ENCODE peak calls at places on chromosome 18, in six cellular contexts. One of them, this sample, is unnamed.

GRCh38 chr18:74623047-74623816 is 25.6 kb downstream of the ZNF407 start:
- DNase-seq in breast epithelium: no peak
- DNase-seq in activated naive CD4-positive, alpha-beta T cell: no peak
- DNase-seq in foreskin fibroblast: peak; percentile 67
- DNase-seq in stimulated activated CD8-positive, alpha-beta memory T cell treated with anti-CD3 and anti-CD28 coated beads, Interleukin-15, amount 100 ng/mL, for 24 hours: no peak
- DNase-seq in AG08396: no peak
- DNase-seq in this sample: no peak

GRCh38 chr18:57837917-57838548 is 34.9 kb upstream of the ATP8B1 start:
- DNase-seq in foreskin fibroblast: no peak
- DNase-seq in activated naive CD4-positive, alpha-beta T cell: no peak
- DNase-seq in AG08396: no peak
- DNase-seq in stimulated activated CD8-positive, alpha-beta memory T cell treated with anti-CD3 and anti-CD28 coated beads, Interleukin-15, amount 100 ng/mL, for 24 hours: no peak
- DNase-seq in breast epithelium: no peak
- DNase-seq in this sample: no peak

GRCh38 chr18:76686737-76687231 is 135.6 kb upstream of the ZNF236 start:
- DNase-seq in AG08396: peak; percentile 81
- DNase-seq in stimulated activated CD8-positive, alpha-beta memory T cell treated with anti-CD3 and anti-CD28 coated beads, Interleukin-15, amount 100 ng/mL, for 24 hours: no peak
- DNase-seq in activated naive CD4-positive, alpha-beta T cell: no peak
- DNase-seq in foreskin fibroblast: peak; percentile 81
- DNase-seq in breast epithelium: peak; percentile 71
- DNase-seq in this sample: peak; percentile 11

GRCh38 chr18:864872-865273 is 39.8 kb upstream of the ADCYAP1 start:
- DNase-seq in foreskin fibroblast: peak; percentile 91
- DNase-seq in breast epithelium: peak; percentile 68
- DNase-seq in activated naive CD4-positive, alpha-beta T cell: peak; percentile 5
- DNase-seq in AG08396: peak; percentile 81
- DNase-seq in stimulated activated CD8-positive, alpha-beta memory T cell treated with anti-CD3 and anti-CD28 coated beads, Interleukin-15, amount 100 ng/mL, for 24 hours: no peak
- DNase-seq in this sample: peak; percentile 69

GRCh38 chr18:66395671-66396218 is 208.1 kb downstream of the CDH19 start:
- DNase-seq in foreskin fibroblast: no peak
- DNase-seq in activated naive CD4-positive, alpha-beta T cell: no peak
- DNase-seq in stimulated activated CD8-positive, alpha-beta memory T cell treated with anti-CD3 and anti-CD28 coated beads, Interleukin-15, amount 100 ng/mL, for 24 hours: no peak
- DNase-seq in AG08396: no peak
- DNase-seq in breast epithelium: no peak
- DNase-seq in this sample: no peak

GRCh38 chr18:40413160-40413559 is 1541.9 kb upstream of the PIK3C3 start:
- DNase-seq in breast epithelium: no peak
- DNase-seq in stimulated activated CD8-positive, alpha-beta memory T cell treated with anti-CD3 and anti-CD28 coated beads, Interleukin-15, amount 100 ng/mL, for 24 hours: no peak
- DNase-seq in foreskin fibroblast: peak; percentile 77
- DNase-seq in AG08396: no peak
- DNase-seq in activated naive CD4-positive, alpha-beta T cell: no peak
- DNase-seq in this sample: no peak

GRCh38 chr18:59273936-59274928 is 978 bp upstream of the RAX start:
- DNase-seq in breast epithelium: no peak
- DNase-seq in stimulated activated CD8-positive, alpha-beta memory T cell treated with anti-CD3 and anti-CD28 coated beads, Interleukin-15, amount 100 ng/mL, for 24 hours: no peak
- DNase-seq in foreskin fibroblast: no peak
- DNase-seq in activated naive CD4-positive, alpha-beta T cell: no peak
- DNase-seq in AG08396: peak; percentile 9
- DNase-seq in this sample: no peak

GRCh38 chr18:33812186-33812585 is 234.2 kb downstream of the ASXL3 start:
- DNase-seq in AG08396: no peak
- DNase-seq in foreskin fibroblast: no peak
- DNase-seq in stimulated activated CD8-positive, alpha-beta memory T cell treated with anti-CD3 and anti-CD28 coated beads, Interleukin-15, amount 100 ng/mL, for 24 hours: no peak
- DNase-seq in activated naive CD4-positive, alpha-beta T cell: no peak
- DNase-seq in breast epithelium: no peak
- DNase-seq in this sample: no peak

GRCh38 chr18:79206444-79206843 is 137.2 kb downstream of the ATP9B start:
- DNase-seq in activated naive CD4-positive, alpha-beta T cell: no peak
- DNase-seq in foreskin fibroblast: no peak
- DNase-seq in stimulated activated CD8-positive, alpha-beta memory T cell treated with anti-CD3 and anti-CD28 coated beads, Interleukin-15, amount 100 ng/mL, for 24 hours: no peak
- DNase-seq in AG08396: no peak
- DNase-seq in breast epithelium: no peak
- DNase-seq in this sample: no peak

This sample was measured in NCI-H1048.